ENCODE peak calls at places on chromosomes 12 and 14, in eight cellular contexts. G, U, J, S, P, R, D and F are unnamed samples. For H3K4me1, the result is how much of the 10 kb centered on the place peaks cover.

GRCh38 chr14:22835505-22835904 is 880 bp upstream of the MMP14 start:
- DNase-seq in D (no peak), S (no peak), R (no peak), U (no peak), G (no peak), P (no peak), J (no peak), F (no peak)

GRCh38 chr14:77139540-77140342 is 1.9 kb downstream of the ZDHHC22 start:
- DNase-seq in J (no peak), P (no peak), U (peak), G (peak), R (no peak), D (no peak), S (no peak), F (no peak)

GRCh38 chr12:121578230-121579189 is 2.3 kb downstream of the KDM2B start:
- DNase-seq in J (no peak), S (no peak), D (no peak), R (peak), G (no peak), P (no peak), U (peak), F (peak)

GRCh38 chr12:68591716-68592437 is 18.8 kb upstream of the RAP1B start:
- DNase-seq in R (no peak), U (no peak), P (no peak), J (no peak), S (no peak), G (no peak), D (peak), F (no peak)

GRCh38 chr14:69763761-69764510 is 3.0 kb upstream of the SRSF5 start:
- DNase-seq in J (no peak), P (no peak), D (no peak), R (no peak), G (no peak), S (no peak), U (no peak), F (no peak)

GRCh38 chr12:84585996-84586395 is 326.6 kb downstream of the SLC6A15 start:
- DNase-seq in U (no peak), S (no peak), R (no peak), G (no peak), P (no peak), J (no peak), D (no peak), F (no peak)

GRCh38 chr12:47900480-47901129 is 4.2 kb downstream of the VDR start:
- DNase-seq in U (peak), R (peak), G (no peak), J (no peak), S (peak), D (no peak), P (no peak), F (no peak)

GRCh38 chr12:89064151-89064550 is 288.1 kb downstream of the DUSP6 start:
- DNase-seq in S (no peak), R (no peak), D (no peak), G (no peak), U (no peak), P (no peak), J (no peak), F (no peak)

GRCh38 chr14:76386922-76387782 is 11.2 kb downstream of the ESRRB start:
- DNase-seq in J (no peak), U (peak), G (peak), P (no peak), D (peak), R (no peak), S (peak), F (peak)

GRCh38 chr14:97977711-97978261 is 1180.6 kb downstream of the VRK1 start:
- DNase-seq in D (no peak), J (peak), U (peak), R (peak), G (no peak), S (peak), P (peak), F (peak)

GRCh38 chr12:108327621-108328371 is 11.3 kb downstream of the CMKLR1 start:
- DNase-seq in G (no peak), R (no peak), U (no peak), D (no peak), S (no peak), J (no peak), P (no peak), F (no peak)

GRCh38 chr12:6235499-6235898 is 35.3 kb downstream of the CD9 start:
- DNase-seq in D (no peak), G (no peak), J (no peak), R (peak), S (peak), U (peak), P (no peak), F (no peak)

GRCh38 chr12:32448581-32448980 is 49.2 kb downstream of the FGD4 start:
- DNase-seq in U (no peak), G (no peak), S (no peak), J (no peak), R (no peak), P (no peak), D (no peak), F (no peak)

GRCh38 chr12:20578142-20578541 is 117.0 kb upstream of the SLCO1C1 start:
- DNase-seq in D (no peak), J (no peak), S (no peak), P (no peak), R (no peak), G (no peak), U (no peak), F (no peak)

GRCh38 chr14:23146423-23146910 is 27.4 kb upstream of the CEBPE start:
- DNase-seq in S (no peak), P (no peak), U (no peak), J (no peak), R (no peak), D (no peak), G (no peak), F (no peak)

GRCh38 chr14:35416108-35416750 is 11.7 kb upstream of the NFKBIA start:
- DNase-seq in D (peak), S (no peak), R (no peak), J (no peak), U (peak), P (no peak), G (no peak), F (no peak)

GRCh38 chr12:96221391-96221790 is 27.2 kb downstream of the ELK3 start:
- DNase-seq in U (no peak), D (no peak), R (no peak), S (no peak), J (no peak), G (no peak), P (no peak), F (no peak)

GRCh38 chr14:55105991-55106390 is 23.1 kb upstream of the LGALS3 start:
- DNase-seq in D (no peak), G (no peak), P (no peak), U (no peak), S (no peak), J (no peak), R (no peak), F (no peak)

GRCh38 chr14:87492556-87492955 is 500.4 kb downstream of the GALC start:
- DNase-seq in P (no peak), J (no peak), U (no peak), R (no peak), S (no peak), D (no peak), G (no peak), F (no peak)

GRCh38 chr12:19131020-19131431 is 1.5 kb downstream of the PLEKHA5 start:
- DNase-seq in J (no peak), R (no peak), G (peak), P (no peak), D (no peak), U (peak), S (peak), F (peak)

GRCh38 chr12:55702861-55703260 is 4.8 kb downstream of the ITGA7 start:
- DNase-seq in D (no peak), G (no peak), U (no peak), R (no peak), P (no peak), J (no peak), S (no peak), F (no peak)

GRCh38 chr14:96204151-96205058 is at the start of gene BDKRB2:
- DNase-seq in U (peak), R (peak), D (no peak), S (peak), J (peak), P (peak), G (peak), F (peak)

GRCh38 chr12:45220366-45220931 is 4.6 kb downstream of the ANO6 start:
- DNase-seq in S (no peak), D (no peak), U (no peak), P (no peak), G (no peak), R (no peak), J (no peak), F (no peak)

DNA sequence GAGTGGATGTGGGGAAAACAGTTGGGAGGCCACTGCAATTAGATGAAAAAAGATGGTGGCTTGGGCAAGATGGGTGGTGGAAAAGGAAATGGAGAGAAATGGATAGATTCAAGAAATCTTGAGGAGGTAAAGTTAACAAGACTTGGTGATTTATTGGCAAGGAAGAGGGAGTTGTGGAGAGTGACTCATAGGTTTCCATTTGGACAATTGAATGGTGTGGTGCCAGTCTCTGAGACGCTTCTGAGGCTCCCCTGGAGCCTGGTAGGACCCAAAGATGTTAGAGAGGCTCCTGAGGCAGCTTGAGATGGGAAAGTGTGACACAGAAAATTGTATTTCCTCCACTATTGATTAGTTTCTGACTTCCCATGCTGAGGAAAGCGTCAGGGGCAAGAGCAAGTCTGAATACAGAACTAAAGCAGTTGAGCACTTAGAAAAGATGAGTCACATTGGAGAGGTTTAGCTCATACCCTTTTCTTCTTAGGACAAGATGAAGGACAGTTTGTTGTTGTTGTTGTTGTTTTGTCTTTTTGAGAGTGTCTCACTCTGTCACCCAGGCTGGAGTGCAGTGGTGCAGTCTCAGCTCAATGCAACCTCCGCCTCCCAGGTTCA is 4.5 kb downstream of the PRPF40B start:
- DNase-seq in D (no peak), J (no peak), R (no peak), P (no peak), G (no peak), U (no peak), S (no peak), F (no peak)
- TF ChIP-seq EP300 in D (no peak), J (no peak), R (no peak), P (no peak), G (no peak), U (no peak), S (no peak), F (no peak)

DNA sequence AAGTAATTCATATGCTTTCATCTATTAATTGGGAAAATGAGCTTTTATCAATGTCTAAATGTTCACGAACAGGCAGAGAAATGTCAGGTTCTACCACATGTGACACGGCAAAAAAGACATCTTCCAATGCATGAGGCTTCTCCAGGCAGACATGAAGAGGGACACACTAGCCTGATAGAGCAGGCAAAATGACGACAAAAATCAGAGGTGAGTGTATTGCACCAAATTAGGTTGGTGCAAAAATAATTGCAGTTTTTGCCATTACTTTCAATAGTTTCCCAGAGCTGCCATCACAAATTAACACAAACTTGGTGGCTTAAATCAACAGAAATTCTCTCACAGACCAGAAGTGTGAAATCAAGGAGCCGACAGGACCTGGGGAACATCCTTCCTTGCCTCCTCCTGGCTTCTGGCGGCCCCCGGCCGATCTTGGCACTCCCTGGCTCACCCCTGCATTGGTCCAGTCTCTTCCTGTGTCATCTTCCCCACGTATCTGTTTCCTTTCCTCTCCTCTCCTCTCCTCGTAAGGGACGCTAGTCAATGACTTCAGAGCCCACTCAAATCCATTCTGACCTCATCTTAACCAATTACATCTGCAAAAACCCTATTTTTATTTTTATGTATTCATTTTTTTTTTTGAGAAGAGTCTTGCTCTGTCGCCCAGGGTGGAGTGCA is 33.7 kb downstream of the FOXN3 start:
- DNase-seq in S (no peak), R (no peak), J (no peak), U (no peak), D (no peak), G (no peak), P (no peak), F (no peak)
- H3K4me1 ChIP-seq in S (under half), R (half or more), J (under half), U (under half), D (under half), G (under half), P (under half), F (under half)

GRCh38 chr14:104967414-104968152 is 10.6 kb downstream of the AHNAK2 start:
- DNase-seq in J (peak), R (peak), U (no peak), D (no peak), P (no peak), G (no peak), S (peak), F (peak)

GRCh38 chr14:104969741-104970230 is 8.4 kb downstream of the AHNAK2 start:
- DNase-seq in R (no peak), P (no peak), S (no peak), U (no peak), G (no peak), J (no peak), D (no peak), F (peak)

GRCh38 chr14:104970231-104971068 is 7.7 kb downstream of the AHNAK2 start:
- DNase-seq in D (no peak), U (peak), S (peak), G (peak), J (peak), P (peak), R (peak), F (peak)

GRCh38 chr14:104968153-104968527 is 10.0 kb downstream of the AHNAK2 start:
- DNase-seq in P (peak), S (peak), U (peak), J (peak), R (peak), G (peak), D (no peak), F (peak)

DNA sequence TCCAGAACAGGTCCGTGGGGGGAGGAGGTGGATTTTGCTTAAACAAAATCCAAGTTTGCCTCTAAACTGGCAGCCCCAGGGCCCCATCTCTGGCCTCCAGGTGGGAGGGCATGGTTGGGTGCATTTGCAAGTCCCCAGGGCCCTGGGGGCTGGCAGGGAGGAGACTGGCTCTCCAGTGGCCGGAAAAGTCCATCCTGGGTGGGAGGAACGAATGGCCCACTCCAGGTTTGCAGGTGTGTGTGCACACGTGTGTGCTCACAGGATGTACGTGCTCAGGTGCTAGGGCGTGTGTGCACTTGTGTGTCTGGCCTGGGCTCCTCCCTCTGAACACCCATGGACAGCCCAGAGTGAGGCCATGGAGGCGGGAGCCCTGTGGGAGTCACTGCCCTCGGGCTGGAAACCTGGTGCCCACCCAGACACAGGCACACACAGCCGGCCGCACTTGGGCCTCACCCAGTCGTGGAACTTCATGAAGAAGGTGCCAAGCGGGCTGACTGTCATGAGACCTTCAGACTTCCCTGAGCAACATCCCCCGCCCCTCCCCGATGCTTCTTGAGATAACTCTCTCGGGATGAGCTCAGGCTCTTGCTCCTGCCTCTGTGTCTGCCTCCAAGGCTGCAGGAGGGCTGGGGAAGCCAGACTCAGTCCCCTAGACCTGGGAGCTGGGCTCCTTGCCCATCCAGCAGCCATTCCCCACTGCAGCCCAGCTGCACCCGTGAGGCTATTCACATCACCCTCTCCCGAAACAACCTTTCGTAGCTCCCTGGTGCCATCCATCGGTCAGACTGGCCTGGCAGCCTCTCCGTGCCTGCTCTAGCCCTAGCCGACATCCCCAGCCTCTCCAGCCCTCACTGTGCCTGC is 9.4 kb downstream of the AHNAK2 start:
- DNase-seq in U (no peak), R (peak), D (no peak), G (peak), S (no peak), P (no peak), J (peak), F (peak)
- TF ChIP-seq EP300 in U (no peak), R (no peak), D (no peak), G (no peak), S (no peak), P (no peak), J (no peak), F (no peak)

DNA sequence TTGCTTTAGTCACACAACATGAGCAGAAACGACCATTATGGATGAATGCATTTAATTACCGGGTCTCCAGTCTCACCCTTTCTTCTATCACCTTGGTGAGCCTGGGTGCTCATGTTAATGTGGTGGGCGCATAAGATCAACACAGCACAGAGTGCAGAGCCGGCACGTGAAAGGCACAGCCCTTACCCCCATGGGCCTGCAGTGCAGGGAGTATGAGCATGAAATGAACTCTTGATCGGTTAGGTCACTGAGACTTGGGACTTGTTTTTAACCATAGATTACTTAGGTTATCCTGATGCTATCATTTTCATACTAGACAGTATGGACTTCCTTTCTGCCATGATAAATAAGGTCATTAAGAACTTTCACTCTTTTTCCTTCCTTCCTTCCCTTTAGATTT is 156.8 kb downstream of the CRADD start:
- DNase-seq in U (no peak), D (no peak), J (no peak), P (no peak), G (no peak), R (no peak), S (no peak), F (no peak)
- H3K4me1 ChIP-seq in U (under half), D (under half), J (under half), P (under half), G (under half), R (under half), S (under half), F (under half)